ENCODE peak calls at places on chromosome 9, in ten cellular contexts. J is A549, M is tibial nerve, Q is bronchial epithelial cell, R is hepatocyte, Z is choroid plexus epithelial cell, O is foreskin fibroblast, F is AG10803, G is Caco-2, L is pancreas. N is an unnamed sample.

GRCh38 chr9:97571664-97572063 is 61.5 kb downstream of the TSTD2 start:
- DNase-seq in F (no peak), J (no peak), R (peak; percentile 58), L (no peak), Q (no peak), G (no peak), M (no peak), O (no peak), Z (no peak), N (peak; percentile 21)

GRCh38 chr9:96617439-96618185 is 2.0 kb downstream of the CDC14B start:
- DNase-seq in O (no peak), F (no peak), L (no peak), G (no peak), R (peak; percentile 17), M (no peak), Q (no peak), Z (no peak), J (no peak), N (no peak)

GRCh38 chr9:117034862-117035261 is 347.8 kb downstream of the TRIM32 start:
- DNase-seq in Q (peak; percentile 33), R (peak; percentile 26), F (no peak), Z (peak; percentile 7), J (peak; percentile 1), L (no peak), G (peak; percentile 40), M (no peak), O (no peak), N (no peak)

GRCh38 chr9:135766707-135767106 is 64.7 kb downstream of the KCNT1 start:
- DNase-seq in R (no peak), Q (no peak), L (no peak), Z (no peak), F (no peak), M (no peak), J (no peak), G (no peak), O (no peak), N (no peak)

GRCh38 chr9:81737871-81738507 is 48.6 kb upstream of the TLE1 start:
- DNase-seq in G (no peak), Q (peak; percentile 91), Z (peak; percentile 79), J (peak; percentile 94), F (peak; percentile 73), L (no peak), M (no peak), R (peak; percentile 62), O (peak; percentile 91), N (no peak)

GRCh38 chr9:94014845-94015244 is 59.7 kb upstream of the BARX1 start:
- DNase-seq in M (no peak), F (no peak), Z (no peak), O (no peak), Q (no peak), G (no peak), J (no peak), L (no peak), R (no peak), N (no peak)

GRCh38 chr9:4678679-4679267 is 596 bp upstream of the CDC37L1 start:
- DNase-seq in F (peak; percentile 18), R (peak; percentile 30), M (no peak), Z (peak; percentile 57), G (no peak), J (peak; percentile 44), L (no peak), Q (no peak), O (peak; percentile 53), N (no peak)

GRCh38 chr9:6415266-6415665 is 2.3 kb downstream of the UHRF2 start:
- DNase-seq in M (no peak), J (no peak), Z (no peak), F (no peak), O (no peak), Q (no peak), L (no peak), G (no peak), R (no peak), N (no peak)

GRCh38 chr9:106920701-106921283 is 57.8 kb downstream of the ZNF462 start:
- DNase-seq in O (peak; percentile 60), Z (peak; percentile 57), R (peak; percentile 67), M (no peak), F (peak; percentile 42), L (no peak), G (peak; percentile 75), J (no peak), Q (peak; percentile 47), N (no peak)

GRCh38 chr9:116365056-116365471 is 211.5 kb downstream of the PAPPA start:
- DNase-seq in J (no peak), O (peak; percentile 88), Z (peak; percentile 76), F (peak; percentile 59), R (peak; percentile 70), G (no peak), Q (peak; percentile 56), M (no peak), L (peak; percentile 73), N (no peak)

GRCh38 chr9:119004618-119004990 is 364.6 kb downstream of the BRINP1 start:
- DNase-seq in O (peak; percentile 91), M (peak; percentile 92), G (no peak), R (peak; percentile 76), F (peak; percentile 90), Q (no peak), Z (peak; percentile 59), J (peak; percentile 5), L (no peak), N (no peak)

GRCh38 chr9:93321220-93321610 is 130.3 kb upstream of the FAM120A start:
- DNase-seq in G (no peak), J (no peak), Z (no peak), R (no peak), O (no peak), M (no peak), F (no peak), Q (no peak), L (no peak), N (no peak)

GRCh38 chr9:80892703-80893102 is 796.6 kb downstream of the TLE1 start:
- DNase-seq in Z (peak; percentile 38), J (no peak), M (no peak), O (peak; percentile 24), Q (no peak), R (no peak), G (no peak), F (no peak), L (no peak), N (no peak)

GRCh38 chr9:137278061-137278912 is 761 bp downstream of the TOR4A start:
- DNase-seq in Q (no peak), F (no peak), R (peak; percentile 38), Z (peak; percentile 14), J (no peak), O (peak; percentile 48), G (no peak), M (no peak), L (peak; percentile 64), N (no peak)

GRCh38 chr9:138098116-138098907 is 220.7 kb downstream of the CACNA1B start:
- DNase-seq in R (no peak), J (no peak), O (no peak), L (peak; percentile 24), Q (no peak), M (no peak), F (no peak), G (no peak), Z (no peak), N (no peak)

GRCh38 chr9:89048611-89049010 is 57.3 kb downstream of the S1PR3 start:
- DNase-seq in O (no peak), M (no peak), G (no peak), L (no peak), J (no peak), Z (no peak), Q (no peak), R (no peak), F (no peak), N (no peak)
- TF ChIP-seq CTCF in O (no peak), M (no peak), G (no peak), L (no peak), J (no peak), Z (peak; percentile 12), Q (no peak), R (no peak), F (no peak), N (no peak)

DNA sequence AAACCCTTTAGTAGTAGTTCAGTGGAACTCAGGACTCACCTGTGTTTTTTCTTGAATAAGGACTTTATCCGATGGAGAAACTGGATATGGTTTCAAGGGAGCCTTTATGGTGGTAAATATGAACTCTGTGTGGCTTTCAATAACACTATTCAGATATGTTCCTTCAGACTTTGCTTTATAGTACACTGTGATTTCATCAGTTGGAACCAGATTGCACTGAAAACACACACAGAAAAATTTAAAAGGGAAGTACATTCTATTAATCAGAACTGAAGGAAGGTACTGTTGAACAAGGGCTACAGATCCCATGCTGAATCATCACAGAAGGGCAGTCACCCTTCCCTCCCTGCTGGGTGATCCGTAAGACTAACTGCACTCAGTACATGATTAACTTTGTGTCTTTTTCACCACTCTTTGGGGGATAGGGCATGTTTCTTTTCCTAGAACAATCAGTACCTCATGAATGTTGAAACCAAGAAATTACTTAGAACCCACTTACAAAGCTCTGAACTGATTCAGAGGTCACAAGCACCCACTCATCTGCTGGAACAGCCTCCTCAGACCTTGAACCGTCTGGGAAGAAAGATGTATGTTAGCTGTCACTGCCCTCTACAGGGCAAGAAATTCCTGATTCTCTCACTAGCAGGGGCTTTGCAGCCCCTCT is 51.2 kb downstream of the IARS1 start:
- DNase-seq in J (peak; percentile 28), Q (peak; percentile 5), M (peak; percentile 9), L (no peak), O (peak; percentile 86), Z (peak; percentile 99), F (peak; percentile 61), G (no peak), R (peak; percentile 40), N (no peak)
- TF ChIP-seq CTCF in J (peak; percentile 48), Q (peak; percentile 18), M (peak; percentile 56), L (no peak), O (no peak), Z (peak; percentile 80), F (peak; percentile 54), G (no peak), R (peak; percentile 58), N (no peak)

DNA sequence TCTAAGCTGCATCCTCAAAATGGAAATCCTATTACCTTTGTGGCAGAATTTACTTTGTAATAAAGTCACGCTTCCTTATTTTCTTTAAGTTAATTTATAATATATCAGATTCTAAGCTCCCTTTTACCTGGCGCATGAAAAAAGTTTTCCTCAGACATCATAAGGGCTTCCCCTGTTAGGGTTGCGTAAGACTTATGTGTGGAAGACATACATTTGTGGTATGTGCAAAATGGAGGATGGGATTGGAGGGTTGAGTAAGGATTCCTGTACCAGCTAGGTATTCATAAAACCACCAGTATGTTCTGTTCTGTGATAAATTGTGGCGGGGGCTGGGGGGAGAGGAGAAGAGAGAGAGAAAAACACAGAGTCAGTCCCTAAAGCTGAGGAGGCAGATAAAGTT is 253.8 kb downstream of the DMAC1 start:
- DNase-seq in M (no peak), Z (no peak), O (no peak), L (no peak), Q (no peak), G (no peak), J (no peak), R (no peak), F (no peak), N (no peak)
- TF ChIP-seq CTCF in M (no peak), Z (no peak), O (no peak), L (no peak), Q (no peak), G (no peak), J (no peak), R (no peak), F (no peak), N (no peak)

DNA sequence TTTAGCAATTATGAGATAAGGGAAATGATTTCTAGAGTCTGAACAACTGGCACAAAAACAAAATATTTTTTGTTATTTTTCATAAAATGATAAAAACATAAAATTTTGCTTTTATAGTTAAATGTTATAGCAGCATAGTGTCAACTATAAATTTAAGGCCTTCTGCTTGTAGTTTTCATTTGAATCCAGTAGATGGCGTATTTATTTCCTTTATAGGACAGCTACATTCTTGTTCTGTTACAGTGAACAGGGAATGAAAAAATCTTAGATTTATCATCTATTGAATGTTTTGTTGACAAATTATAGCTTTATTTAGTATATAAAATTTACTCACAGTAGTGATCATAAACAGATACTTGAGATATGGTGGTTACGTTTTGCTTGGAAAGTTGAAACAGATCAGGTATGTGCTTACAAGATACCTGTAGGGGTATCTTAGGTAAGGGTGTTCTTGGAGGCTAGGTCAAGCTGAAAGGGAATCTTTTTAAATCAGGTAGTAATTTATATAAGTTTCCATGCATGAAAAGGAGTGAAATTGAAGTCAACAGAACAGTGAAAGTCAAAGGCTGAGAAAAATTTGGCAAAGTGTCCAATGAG is 239.3 kb upstream of the GRIN3A start:
- DNase-seq in J (peak; percentile 20), F (peak; percentile 20), Z (peak; percentile 44), R (peak; percentile 32), O (peak; percentile 1), M (no peak), L (no peak), G (no peak), Q (peak; percentile 39), N (no peak)
- TF ChIP-seq CTCF in J (peak; percentile 42), F (peak; percentile 63), Z (peak; percentile 58), R (peak; percentile 69), O (peak; percentile 29), M (peak; percentile 16), L (peak; percentile 46), G (peak; percentile 43), Q (peak; percentile 25), N (peak; percentile 43)

N was measured in CD8-positive, alpha-beta T cell.